ENCODE peak calls at places on chromosomes 6 and 20, in six cellular contexts. One of them, this sample, is unnamed.

GRCh38 chr6:158655569-158656450 is 6.0 kb downstream of the SYTL3 start:
- DNase-seq in kidney glomerular epithelial cell: no peak
- DNase-seq in RWPE1: no peak
- DNase-seq in fibroblast of lung: no peak
- DNase-seq in stimulated activated CD8-positive, alpha-beta memory T cell treated with anti-CD3 and anti-CD28 coated beads, Interleukin-4, amount 100 ng/mL, for 1 hour: no peak
- DNase-seq in mesendoderm: no peak
- DNase-seq in this sample: no peak

GRCh38 chr20:29410805-29411457 is 1846.5 kb upstream of the DEFB115 start:
- DNase-seq in kidney glomerular epithelial cell: no peak
- DNase-seq in RWPE1: no peak
- DNase-seq in fibroblast of lung: no peak
- DNase-seq in stimulated activated CD8-positive, alpha-beta memory T cell treated with anti-CD3 and anti-CD28 coated beads, Interleukin-4, amount 100 ng/mL, for 1 hour: no peak
- DNase-seq in mesendoderm: no peak
- DNase-seq in this sample: no peak

GRCh38 chr6:42101186-42101657 is 41.2 kb downstream of the C6orf132 start:
- DNase-seq in kidney glomerular epithelial cell: no peak
- DNase-seq in RWPE1: no peak
- DNase-seq in fibroblast of lung: peak
- DNase-seq in stimulated activated CD8-positive, alpha-beta memory T cell treated with anti-CD3 and anti-CD28 coated beads, Interleukin-4, amount 100 ng/mL, for 1 hour: no peak
- DNase-seq in mesendoderm: no peak
- DNase-seq in this sample: no peak

GRCh38 chr6:2725999-2726567 is 24.6 kb downstream of the MYLK4 start:
- DNase-seq in kidney glomerular epithelial cell: no peak
- DNase-seq in RWPE1: no peak
- DNase-seq in fibroblast of lung: peak
- DNase-seq in stimulated activated CD8-positive, alpha-beta memory T cell treated with anti-CD3 and anti-CD28 coated beads, Interleukin-4, amount 100 ng/mL, for 1 hour: no peak
- DNase-seq in mesendoderm: peak
- DNase-seq in this sample: peak

GRCh38 chr6:15430947-15431405 is 185.1 kb downstream of the JARID2 start:
- DNase-seq in kidney glomerular epithelial cell: no peak
- DNase-seq in RWPE1: no peak
- DNase-seq in fibroblast of lung: no peak
- DNase-seq in stimulated activated CD8-positive, alpha-beta memory T cell treated with anti-CD3 and anti-CD28 coated beads, Interleukin-4, amount 100 ng/mL, for 1 hour: no peak
- DNase-seq in mesendoderm: no peak
- DNase-seq in this sample: peak

GRCh38 chr20:32603046-32603726 is 18.1 kb upstream of the NOL4L start:
- DNase-seq in kidney glomerular epithelial cell: no peak
- DNase-seq in RWPE1: no peak
- DNase-seq in fibroblast of lung: no peak
- DNase-seq in stimulated activated CD8-positive, alpha-beta memory T cell treated with anti-CD3 and anti-CD28 coated beads, Interleukin-4, amount 100 ng/mL, for 1 hour: no peak
- DNase-seq in mesendoderm: no peak
- DNase-seq in this sample: no peak

GRCh38 chr20:6265204-6265904 is 142.5 kb upstream of the FERMT1 start:
- DNase-seq in kidney glomerular epithelial cell: peak
- DNase-seq in RWPE1: peak
- DNase-seq in fibroblast of lung: peak
- DNase-seq in stimulated activated CD8-positive, alpha-beta memory T cell treated with anti-CD3 and anti-CD28 coated beads, Interleukin-4, amount 100 ng/mL, for 1 hour: no peak
- DNase-seq in mesendoderm: peak
- DNase-seq in this sample: peak

GRCh38 chr6:152648090-152648489 is 10.9 kb upstream of the SYNE1 start:
- DNase-seq in kidney glomerular epithelial cell: no peak
- DNase-seq in RWPE1: no peak
- DNase-seq in fibroblast of lung: no peak
- DNase-seq in stimulated activated CD8-positive, alpha-beta memory T cell treated with anti-CD3 and anti-CD28 coated beads, Interleukin-4, amount 100 ng/mL, for 1 hour: no peak
- DNase-seq in mesendoderm: no peak
- DNase-seq in this sample: no peak

GRCh38 chr6:35328108-35328723 is 14.1 kb upstream of the PPARD start:
- DNase-seq in kidney glomerular epithelial cell: no peak
- DNase-seq in RWPE1: no peak
- DNase-seq in fibroblast of lung: no peak
- DNase-seq in stimulated activated CD8-positive, alpha-beta memory T cell treated with anti-CD3 and anti-CD28 coated beads, Interleukin-4, amount 100 ng/mL, for 1 hour: no peak
- DNase-seq in mesendoderm: no peak
- DNase-seq in this sample: no peak

GRCh38 chr6:83199865-83200230 is 6.7 kb downstream of the RWDD2A start:
- DNase-seq in kidney glomerular epithelial cell: peak
- DNase-seq in RWPE1: peak
- DNase-seq in fibroblast of lung: peak
- DNase-seq in stimulated activated CD8-positive, alpha-beta memory T cell treated with anti-CD3 and anti-CD28 coated beads, Interleukin-4, amount 100 ng/mL, for 1 hour: no peak
- DNase-seq in mesendoderm: no peak
- DNase-seq in this sample: no peak

GRCh38 chr20:47493175-47493953 is 8.3 kb upstream of the NCOA3 start:
- DNase-seq in kidney glomerular epithelial cell: peak
- DNase-seq in RWPE1: peak
- DNase-seq in fibroblast of lung: peak
- DNase-seq in stimulated activated CD8-positive, alpha-beta memory T cell treated with anti-CD3 and anti-CD28 coated beads, Interleukin-4, amount 100 ng/mL, for 1 hour: no peak
- DNase-seq in mesendoderm: no peak
- DNase-seq in this sample: peak

This sample was measured in NCI-H69.